ENCODE peak calls at places on chromosomes 3 and 15, in six cellular contexts. F, D, T, O, A and Q are unnamed samples.

GRCh38 chr3:38278841-38279240 is 3.3 kb upstream of the SLC22A14 start:
- DNase-seq in F (no peak), O (no peak), T (no peak), D (no peak), A (no peak), Q (no peak)

GRCh38 chr3:131914090-131914691 is 120.6 kb downstream of the CPNE4 start:
- DNase-seq in D (no peak), A (no peak), F (no peak), T (no peak), O (no peak), Q (no peak)

GRCh38 chr3:127421943-127422662 is 134.3 kb upstream of the PRR20G start:
- DNase-seq in F (peak; percentile 54), A (no peak), O (no peak), T (no peak), D (no peak), Q (no peak)

GRCh38 chr15:69874321-69874720 is 223.4 kb downstream of the TLE3 start:
- DNase-seq in O (no peak), A (peak; percentile 13), T (no peak), D (no peak), F (no peak), Q (no peak)

GRCh38 chr3:190533511-190534282 is 19.8 kb downstream of the IL1RAP start:
- DNase-seq in F (peak; percentile 81), O (peak; percentile 36), T (peak; percentile 79), A (no peak), D (no peak), Q (peak; percentile 94)

GRCh38 chr3:87361271-87361670 is 84.9 kb upstream of the POU1F1 start:
- DNase-seq in T (no peak), A (no peak), D (no peak), O (no peak), F (no peak), Q (no peak)

GRCh38 chr3:79263423-79263822 is 504.4 kb downstream of the ROBO1 start:
- DNase-seq in O (no peak), T (no peak), F (no peak), A (no peak), D (no peak), Q (no peak)

GRCh38 chr15:94119923-94120775 is 111.2 kb upstream of the MCTP2 start:
- DNase-seq in O (peak; percentile 89), D (no peak), F (peak; percentile 71), A (peak; percentile 71), T (peak; percentile 86), Q (peak; percentile 81)

GRCh38 chr3:184003187-184003967 is 14.3 kb downstream of the ABCC5 start:
- DNase-seq in O (no peak), A (no peak), D (no peak), T (peak; percentile 75), F (no peak), Q (peak; percentile 21)

GRCh38 chr15:88238618-88239430 is 17.7 kb downstream of the NTRK3 start:
- DNase-seq in F (no peak), O (peak; percentile 62), D (no peak), A (no peak), T (no peak), Q (no peak)

GRCh38 chr15:28933710-28934445 is 48.1 kb downstream of the APBA2 start:
- DNase-seq in A (peak; percentile 3), F (no peak), T (no peak), D (no peak), O (no peak), Q (no peak)

GRCh38 chr3:52084954-52085730 is 28.8 kb upstream of the DUSP7 start:
- DNase-seq in F (no peak), D (no peak), A (no peak), O (no peak), T (no peak), Q (no peak)
- TF ChIP-seq CTCF in F (no peak), D (no peak), A (peak; percentile 30), O (no peak), T (peak; percentile 28), Q (no peak)

GRCh38 chr15:39031596-39031995 is 467.0 kb upstream of the RASGRP1 start:
- DNase-seq in A (no peak), D (no peak), F (no peak), T (no peak), O (no peak), Q (no peak)
- H3K27ac ChIP-seq in A (no peak overlapping the region), D (no peak overlapping the region), F (no peak overlapping the region), T (no peak overlapping the region), O (no peak overlapping the region), Q (no peak overlapping the region)

DNA sequence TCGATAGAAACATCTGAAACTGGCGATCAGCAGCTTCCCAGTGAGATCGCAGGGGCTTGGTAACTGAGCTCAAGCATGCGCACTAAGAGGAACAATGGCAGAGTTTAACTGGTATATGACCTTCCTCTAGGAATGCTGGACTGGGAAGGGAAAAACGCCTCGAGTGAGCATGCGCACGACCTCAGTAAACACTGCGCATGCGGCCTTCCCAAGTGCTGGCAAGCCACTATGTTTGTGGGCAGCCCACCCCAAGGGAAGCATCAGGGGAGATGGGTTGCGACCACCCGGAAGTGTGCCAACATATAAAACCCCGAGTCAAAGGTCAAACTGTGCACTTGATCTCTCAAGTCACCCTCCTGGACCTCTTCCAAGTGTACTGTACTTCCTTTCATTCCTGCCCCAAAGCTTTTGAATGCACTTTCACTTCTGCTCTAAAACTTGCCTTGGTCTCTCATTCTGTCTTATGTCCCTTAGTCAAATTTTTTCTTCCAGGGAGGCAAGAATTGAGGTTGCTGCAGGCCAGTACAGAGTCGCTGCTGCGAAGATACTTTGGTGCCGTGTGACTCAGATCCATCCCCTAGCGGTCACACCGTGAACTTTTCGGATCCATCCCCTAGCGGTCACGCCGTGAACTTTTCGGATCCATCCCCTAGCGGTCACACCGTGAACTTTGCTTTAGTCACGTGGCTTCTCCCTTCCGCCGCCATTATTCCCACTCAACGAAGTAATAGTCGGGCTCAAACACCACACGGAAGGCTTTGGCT is 243.3 kb downstream of the FAM43A start:
- DNase-seq in T (peak; percentile 21), D (no peak), O (no peak), A (no peak), F (peak; percentile 58), Q (no peak)
- TF ChIP-seq CTCF in T (peak; percentile 64), D (no peak), O (peak; percentile 18), A (peak; percentile 41), F (peak; percentile 58), Q (no peak)

GRCh38 chr3:43194490-43195115 is 88.7 kb upstream of the POMGNT2 start:
- DNase-seq in A (no peak), F (no peak), O (peak; percentile 48), D (no peak), T (no peak), Q (no peak)

GRCh38 chr3:43194069-43194468 is 88.2 kb upstream of the POMGNT2 start:
- DNase-seq in O (no peak), F (no peak), A (no peak), D (no peak), T (no peak), Q (no peak)

GRCh38 chr3:43191116-43191515 is 85.2 kb upstream of the POMGNT2 start:
- DNase-seq in D (no peak), A (no peak), F (no peak), T (peak; percentile 68), O (no peak), Q (no peak)

GRCh38 chr3:43190682-43191081 is 84.8 kb upstream of the POMGNT2 start:
- DNase-seq in D (no peak), O (peak; percentile 17), T (peak; percentile 96), F (no peak), A (no peak), Q (no peak)

DNA sequence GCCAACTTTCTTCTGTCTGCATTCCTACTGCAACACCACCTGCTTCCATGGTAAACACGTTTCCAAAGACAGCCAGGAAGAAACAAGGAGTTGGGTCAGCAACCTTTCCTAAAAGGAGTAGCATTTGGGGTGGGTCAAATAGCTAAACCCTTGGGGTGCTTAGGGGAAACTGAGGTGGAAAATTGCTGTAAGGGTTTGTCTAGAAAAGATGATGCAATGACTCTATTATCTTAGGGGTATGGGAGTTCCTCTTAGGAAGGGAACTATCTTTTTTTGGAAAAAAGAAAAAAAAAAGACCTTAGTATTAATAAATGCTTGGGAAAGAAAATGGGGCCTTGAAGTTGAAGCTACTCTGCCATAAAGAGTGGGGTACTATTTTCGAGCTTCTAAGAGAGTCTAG is 86.1 kb upstream of the POMGNT2 start:
- DNase-seq in F (no peak), O (no peak), D (no peak), T (no peak), A (no peak), Q (no peak)
- H3K27ac ChIP-seq in F (no peak overlapping the region), O (no peak overlapping the region), D (no peak overlapping the region), T (peak overlapping the region; percentile 96), A (no peak overlapping the region), Q (no peak overlapping the region)